ENCODE peak calls at places on chromosomes 12 and 14, in five cellular contexts. O is RWPE1, A is cardiac muscle cell, E is breast epithelium, I is K562. W is an unnamed sample.

GRCh38 chr12:11545438-11546330 is 103.8 kb upstream of the ETV6 start:
- DNase-seq in O (no peak), A (peak), E (no peak), I (no peak), W (no peak)

GRCh38 chr14:47674148-47674545 is 1.3 kb downstream of the MDGA2 start:
- DNase-seq in O (no peak), A (peak), E (no peak), I (no peak), W (no peak)

GRCh38 chr14:85409496-85410210 is 120.3 kb upstream of the FLRT2 start:
- DNase-seq in O (no peak), A (no peak), E (no peak), I (no peak), W (no peak)

GRCh38 chr12:28057856-28058615 is 85.5 kb upstream of the PTHLH start:
- DNase-seq in O (peak), A (no peak), E (no peak), I (no peak), W (no peak)

GRCh38 chr12:108884116-108885012 is 4.5 kb downstream of the DAO start:
- DNase-seq in O (peak), A (no peak), E (no peak), I (peak), W (no peak)

GRCh38 chr12:113230315-113231274 is 9.3 kb downstream of the TPCN1 start:
- DNase-seq in O (no peak), A (no peak), E (no peak), I (no peak), W (no peak)

GRCh38 chr12:132967736-132968135 is 11.6 kb upstream of the ZNF605 start:
- DNase-seq in O (no peak), A (no peak), E (no peak), I (no peak), W (no peak)

GRCh38 chr12:15227004-15227679 is 5.9 kb upstream of the RERG start:
- DNase-seq in O (peak), A (peak), E (no peak), I (peak), W (no peak)

GRCh38 chr12:65015850-65016249 is 105.3 kb downstream of the WIF1 start:
- DNase-seq in O (no peak), A (no peak), E (no peak), I (no peak), W (no peak)

GRCh38 chr12:59070534-59070933 is 150.2 kb upstream of the LRIG3 start:
- DNase-seq in O (no peak), A (no peak), E (no peak), I (no peak), W (no peak)

GRCh38 chr14:104644656-104645055 is 40.1 kb upstream of the TMEM179 start:
- DNase-seq in O (no peak), A (no peak), E (no peak), I (no peak), W (no peak)

GRCh38 chr14:91649930-91650329 is 82.0 kb downstream of the CATSPERB start:
- DNase-seq in O (peak), A (peak), E (no peak), I (no peak), W (no peak)

GRCh38 chr12:88658009-88658408 is 77.7 kb upstream of the KITLG start:
- DNase-seq in O (no peak), A (no peak), E (no peak), I (no peak), W (no peak)

GRCh38 chr12:29578731-29579130 is 81.2 kb upstream of the OVCH1 start:
- DNase-seq in O (no peak), A (no peak), E (no peak), I (no peak), W (no peak)

GRCh38 chr12:29574500-29574899 is 77.0 kb upstream of the OVCH1 start:
- DNase-seq in O (no peak), A (no peak), E (no peak), I (no peak), W (no peak)

GRCh38 chr12:29581641-29582040 is 84.2 kb upstream of the OVCH1 start:
- DNase-seq in O (no peak), A (no peak), E (no peak), I (no peak), W (no peak)

GRCh38 chr12:29580971-29581370 is 83.5 kb upstream of the OVCH1 start:
- DNase-seq in O (no peak), A (no peak), E (no peak), I (no peak), W (no peak)

DNA sequence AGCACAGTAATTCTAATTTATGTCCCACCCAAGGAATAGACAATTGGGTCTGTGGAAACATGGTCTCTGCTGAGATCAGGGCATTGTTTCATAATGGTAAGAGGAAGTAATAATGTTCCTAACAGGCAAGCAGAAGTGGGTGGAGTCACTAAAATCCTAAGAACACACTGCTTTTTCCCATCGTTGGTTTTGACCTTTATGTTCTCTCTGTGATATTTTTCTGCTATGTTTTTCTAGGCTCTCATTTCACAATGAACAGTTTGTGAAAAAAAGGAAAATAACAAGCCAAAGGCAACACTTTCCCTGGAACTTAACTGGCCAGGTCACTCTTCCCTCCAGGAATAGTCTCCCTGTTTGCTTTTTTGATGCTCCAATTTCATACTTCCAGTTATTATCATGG is 80.6 kb upstream of the OVCH1 start:
- DNase-seq in O (no peak), A (no peak), E (no peak), I (no peak), W (no peak)
- H3K27ac ChIP-seq in O (no peak), A (no peak), E (peak), I (no peak), W (no peak)

DNA sequence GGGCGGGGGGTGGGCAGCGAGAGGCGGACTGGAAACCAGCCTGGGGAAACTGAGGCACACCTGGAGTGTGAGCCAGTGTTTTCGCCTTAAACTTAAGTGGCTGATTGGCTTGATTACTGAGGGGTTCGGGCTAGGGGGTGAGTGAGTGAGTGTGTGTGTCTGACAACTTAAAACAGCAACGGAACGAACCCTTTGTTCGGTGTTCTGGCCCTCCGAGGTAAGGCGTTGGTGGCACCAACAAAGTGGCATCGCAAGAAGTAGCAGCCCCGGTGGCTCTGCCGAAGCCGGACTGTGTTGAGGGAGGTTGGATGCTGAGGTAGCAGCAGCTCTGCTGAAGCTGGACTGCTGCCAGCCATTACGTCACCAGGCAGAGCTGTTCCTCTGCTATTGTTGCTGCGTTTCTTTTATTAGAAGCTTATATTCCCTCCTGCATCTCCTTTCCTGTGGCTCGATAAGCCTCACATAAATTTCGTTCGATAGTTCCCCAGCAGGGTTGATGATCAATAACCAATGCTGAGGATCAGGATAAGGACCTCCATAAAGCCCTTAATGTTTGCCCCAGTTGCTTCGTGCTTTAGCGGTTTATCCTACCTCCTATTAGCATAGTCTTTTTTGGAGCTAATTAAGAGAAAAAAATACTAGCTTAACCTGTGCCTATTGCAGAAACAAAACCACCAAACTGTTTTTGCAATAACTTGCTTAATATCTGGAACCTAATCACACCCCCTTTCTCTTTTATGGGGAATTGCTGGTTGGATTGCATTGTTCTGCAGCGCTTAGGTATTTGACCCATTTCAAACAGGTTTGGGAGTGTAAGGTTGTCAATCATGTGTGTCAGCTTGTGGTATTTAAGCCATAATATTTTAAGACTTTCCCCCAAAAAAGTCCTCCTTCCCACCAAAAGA is 1.3 kb downstream of the GPR137C start:
- DNase-seq in O (peak), A (peak), E (peak), I (peak), W (peak)
- H3K27ac ChIP-seq in O (peak), A (peak), E (peak), I (no peak), W (peak)

DNA sequence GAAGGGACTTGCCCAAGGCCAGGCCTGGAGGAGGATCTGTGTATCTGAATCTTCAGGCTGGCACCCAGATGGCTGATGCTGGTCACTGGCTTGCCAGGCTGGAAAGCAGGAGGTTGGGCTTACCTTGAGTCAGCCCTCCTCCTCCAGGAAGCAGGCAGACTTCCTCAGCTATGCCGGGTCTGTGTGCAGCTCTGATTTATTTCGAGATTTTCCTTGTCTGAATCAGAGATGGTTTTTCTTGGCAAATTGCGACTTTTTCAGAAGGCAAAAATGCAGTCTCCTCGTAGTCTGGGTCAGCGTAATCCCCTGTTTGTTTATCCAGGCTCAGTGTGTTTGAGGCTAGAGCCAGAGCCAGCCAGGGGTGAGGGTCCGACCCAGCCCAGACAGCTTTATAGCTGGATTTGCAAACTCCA is 48.9 kb downstream of the SMOC1 start:
- DNase-seq in O (no peak), A (no peak), E (no peak), I (no peak), W (no peak)
- H3K27ac ChIP-seq in O (no peak), A (no peak), E (no peak), I (no peak), W (no peak)

DNA sequence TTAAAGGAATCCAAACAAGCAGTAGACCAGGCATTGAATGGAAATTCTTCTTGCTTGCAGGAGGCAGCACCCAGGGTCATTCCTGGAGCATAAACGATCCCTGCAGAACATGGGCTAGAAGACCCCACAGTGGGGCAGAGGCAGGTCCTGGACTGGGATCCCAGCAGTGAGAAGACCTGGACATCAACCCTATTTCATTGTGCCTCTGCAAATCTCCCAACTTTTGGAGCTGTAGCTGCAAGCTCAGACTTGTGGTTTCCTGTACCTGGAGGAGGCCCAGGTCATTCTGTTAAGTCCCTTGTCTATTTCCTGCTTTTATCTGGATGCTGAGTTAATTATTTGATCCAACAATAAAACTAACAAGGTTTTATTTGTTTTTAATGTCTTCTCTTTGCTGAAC is 61.7 kb downstream of the CALM1 start:
- DNase-seq in O (no peak), A (no peak), E (peak), I (no peak), W (no peak)
- H3K27ac ChIP-seq in O (no peak), A (no peak), E (no peak), I (no peak), W (no peak)

GRCh38 chr12:92032965-92033364 is 112.7 kb downstream of the BTG1 start:
- DNase-seq in O (no peak), A (no peak), E (no peak), I (no peak), W (no peak)
- H3K27ac ChIP-seq in O (no peak), A (no peak), E (peak), I (no peak), W (no peak)

GRCh38 chr12:101598483-101598882 is 3.7 kb downstream of the MYBPC1 start:
- DNase-seq in O (no peak), A (no peak), E (no peak), I (no peak), W (no peak)

GRCh38 chr12:101597164-101597563 is 2.4 kb downstream of the MYBPC1 start:
- DNase-seq in O (no peak), A (no peak), E (no peak), I (no peak), W (no peak)

GRCh38 chr12:101596172-101596571 is 1.4 kb downstream of the MYBPC1 start:
- DNase-seq in O (no peak), A (no peak), E (no peak), I (no peak), W (no peak)

GRCh38 chr12:101599771-101600486 is 5.2 kb downstream of the MYBPC1 start:
- DNase-seq in O (no peak), A (no peak), E (no peak), I (no peak), W (no peak)

DNA sequence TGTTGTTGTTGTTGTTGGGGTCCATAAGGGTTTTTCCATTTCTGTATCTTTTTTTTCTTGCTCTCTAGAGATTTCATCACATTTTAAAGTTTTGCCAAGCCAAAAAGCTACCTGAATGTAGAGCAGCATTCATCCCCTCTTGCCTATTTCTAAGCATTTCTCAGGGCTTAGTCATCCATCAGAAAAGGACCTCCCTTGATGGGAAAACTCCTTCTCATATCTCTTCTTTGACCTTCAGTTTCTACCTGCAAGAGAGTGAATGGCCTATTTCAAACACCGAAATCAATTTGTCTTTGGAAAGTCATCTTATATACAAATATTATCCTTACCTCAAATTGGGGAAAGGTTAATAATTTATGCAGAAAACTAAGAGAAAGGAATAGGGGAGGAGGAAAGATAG is 4.5 kb downstream of the MYBPC1 start:
- DNase-seq in O (no peak), A (no peak), E (no peak), I (no peak), W (no peak)
- H3K27ac ChIP-seq in O (no peak), A (no peak), E (no peak), I (no peak), W (no peak)

DNA sequence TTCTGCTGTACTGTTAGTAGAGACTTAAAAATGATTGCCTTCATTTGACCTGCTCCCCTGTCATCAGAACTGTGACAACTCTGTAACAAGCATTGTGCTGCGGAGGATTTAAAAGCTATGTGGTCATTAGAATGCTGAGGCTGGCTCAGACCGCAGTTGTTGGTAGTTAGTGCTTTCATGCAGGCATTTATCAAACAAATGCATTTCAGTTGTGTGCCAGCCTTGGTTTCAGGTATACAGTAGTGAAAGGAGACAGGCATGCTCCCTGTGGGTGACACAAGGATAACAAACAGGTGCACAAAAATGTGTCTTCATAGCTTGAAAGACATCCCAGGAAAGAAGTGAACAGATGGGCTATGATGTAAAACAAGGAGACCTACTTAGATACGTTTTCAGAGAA is 60.6 kb downstream of the MARK3 start:
- DNase-seq in O (no peak), A (no peak), E (no peak), I (no peak), W (no peak)
- H3K27ac ChIP-seq in O (no peak), A (peak), E (no peak), I (peak), W (no peak)

DNA sequence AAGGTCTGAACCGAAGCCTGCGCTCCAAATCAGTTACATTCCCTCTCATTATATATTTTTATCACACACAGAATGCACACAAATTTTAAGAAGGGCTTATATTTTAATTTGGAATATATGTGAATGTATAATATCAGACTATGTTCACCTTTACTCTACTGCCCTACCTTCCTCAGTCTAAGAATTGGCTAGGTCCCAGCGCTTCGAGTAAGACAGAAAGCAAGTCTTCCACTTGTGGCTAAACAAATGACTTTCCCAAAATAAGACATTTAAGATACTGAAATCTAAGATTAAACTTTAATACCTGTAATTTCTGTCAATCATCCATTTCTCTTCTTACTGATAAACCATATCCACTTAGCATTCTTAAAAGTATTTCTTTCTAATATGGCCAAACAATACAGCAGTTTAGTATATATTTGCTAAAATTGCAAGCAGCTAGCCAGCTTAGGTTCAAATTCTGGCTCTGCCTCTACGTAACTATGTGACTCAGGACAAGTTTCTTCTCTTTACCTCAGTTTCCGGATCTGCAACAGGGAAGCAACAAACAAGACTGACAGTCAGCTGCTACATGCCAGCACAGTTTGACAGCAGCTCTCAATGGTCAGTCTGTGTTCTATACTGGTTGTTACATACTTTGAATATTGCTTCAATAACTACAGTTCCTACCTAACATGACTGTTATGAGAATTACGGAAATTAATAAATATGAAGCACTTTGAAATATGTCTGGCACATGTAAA is 2.0 kb downstream of the INTS13 start:
- DNase-seq in O (no peak), A (no peak), E (no peak), I (no peak), W (no peak)
- H3K27ac ChIP-seq in O (no peak), A (no peak), E (peak), I (peak), W (no peak)

GRCh38 chr14:100298551-100299237 is 7.5 kb downstream of the SLC25A29 start:
- DNase-seq in O (no peak), A (no peak), E (no peak), I (no peak), W (no peak)
- H3K27ac ChIP-seq in O (peak), A (no peak), E (peak), I (no peak), W (peak)

DNA sequence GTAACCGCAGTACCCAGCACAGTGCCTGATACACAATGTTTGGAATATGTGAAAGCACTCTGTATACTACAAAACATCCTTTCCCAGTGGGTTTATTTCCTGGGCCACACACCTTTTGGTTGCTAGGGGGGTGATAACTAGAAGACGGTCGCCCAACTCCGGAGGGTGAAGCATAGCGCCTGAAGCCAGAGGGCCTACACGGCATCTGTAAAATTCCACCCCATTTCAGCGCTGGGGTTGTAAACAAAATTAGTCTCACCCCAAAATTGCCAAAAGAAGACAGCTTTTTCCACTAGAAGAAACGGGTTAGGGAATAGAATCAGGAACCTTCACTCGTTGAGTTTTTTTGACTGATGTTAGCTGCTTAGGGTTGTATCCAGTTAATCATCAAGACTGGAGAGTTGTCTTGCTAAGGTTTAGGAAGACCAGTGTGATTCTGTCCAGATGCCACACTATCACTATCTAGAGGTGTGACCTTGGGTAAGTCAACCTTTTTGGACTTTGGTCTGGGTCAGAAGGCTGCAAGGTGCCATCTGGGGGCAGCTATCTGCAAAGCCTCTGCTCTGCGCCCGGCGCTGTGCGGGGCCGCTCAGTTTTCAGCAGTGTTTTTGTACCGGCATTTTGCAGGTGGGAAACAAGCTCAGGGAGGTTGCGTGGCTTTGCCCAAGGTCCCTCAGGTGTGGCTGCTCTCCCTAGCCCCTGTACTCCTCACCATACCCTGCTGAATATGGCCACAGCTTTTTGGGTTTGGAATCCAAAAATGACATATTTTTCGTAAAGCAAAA is 1.3 kb downstream of the ZNF839 start:
- DNase-seq in O (no peak), A (no peak), E (no peak), I (no peak), W (no peak)
- H3K27ac ChIP-seq in O (peak), A (peak), E (peak), I (peak), W (peak)

W was measured in thoracic aorta.